ENCODE peak calls at places on chromosomes 5 and 9, in six cellular contexts. V is KG1; L is activated CD4-positive, alpha-beta T cell treated with anti-CD3 and anti-CD28 coated beads, Interleukin-2, amount 50 U/mL, for 48 hours; C is globus pallidus; F is T follicular helper cell; I is activated naive CD8-positive, alpha-beta T cell treated with anti-CD3 and anti-CD28 coated beads, Interleukin-2, amount 50 U/mL, for 24 hours. B is an unnamed sample.
A peak's percentile ranks its signal among the peaks of the same experiment; 100 is the strongest.

GRCh38 chr5:131491749-131492148 is 143.3 kb downstream of the RAPGEF6 start:
- DNase-seq in V (no peak), F (no peak), I (no peak), L (no peak), C (no peak), B (no peak)

GRCh38 chr9:129225815-129226214 is 47.8 kb upstream of the IER5L start:
- DNase-seq in L (peak; percentile 35), F (no peak), C (no peak), V (no peak), I (peak; percentile 65), B (peak; percentile 68)

GRCh38 chr9:124183772-124184171 is 74.0 kb upstream of the NEK6 start:
- DNase-seq in L (no peak), F (no peak), I (no peak), C (no peak), V (no peak), B (no peak)

GRCh38 chr5:58891072-58891970 is 308.4 kb downstream of the RAB3C start:
- DNase-seq in V (peak; percentile 28), L (peak; percentile 71), I (peak; percentile 69), C (peak; percentile 65), F (peak; percentile 44), B (peak; percentile 67)

GRCh38 chr9:87640385-87640795 is 85.5 kb upstream of the CTSL start:
- DNase-seq in C (no peak), F (no peak), L (no peak), I (no peak), V (no peak), B (no peak)

GRCh38 chr5:64147849-64148441 is 17.7 kb upstream of the RNF180 start:
- DNase-seq in V (no peak), L (peak; percentile 7), I (peak; percentile 4), C (peak; percentile 27), F (no peak), B (peak; percentile 6)

GRCh38 chr5:130652178-130652577 is 512.9 kb downstream of the HINT1 start:
- DNase-seq in C (no peak), L (no peak), V (no peak), I (no peak), F (no peak), B (no peak)

GRCh38 chr9:124079176-124079925 is 67.8 kb downstream of the LHX2 start:
- DNase-seq in F (no peak), I (no peak), L (no peak), V (no peak), C (peak; percentile 5), B (no peak)

GRCh38 chr5:121870489-121870888 is 18.8 kb downstream of the FTMT start:
- DNase-seq in C (no peak), I (no peak), F (no peak), V (no peak), L (no peak), B (no peak)

GRCh38 chr5:11675198-11675597 is 229.0 kb downstream of the CTNND2 start:
- DNase-seq in F (no peak), I (no peak), C (no peak), L (no peak), V (no peak), B (no peak)

GRCh38 chr5:92758552-92758951 is 822.5 kb downstream of the NR2F1-AS1 start:
- DNase-seq in F (no peak), V (no peak), C (no peak), I (no peak), L (no peak), B (no peak)

GRCh38 chr5:10577371-10578291 is 13.8 kb downstream of the ANKRD33B start:
- DNase-seq in I (no peak), C (no peak), V (no peak), F (no peak), L (no peak), B (no peak)

GRCh38 chr5:44845777-44846176 is 37.0 kb downstream of the MRPS30 start:
- DNase-seq in V (no peak), F (no peak), L (no peak), I (no peak), C (no peak), B (no peak)

GRCh38 chr5:3222924-3223323 is 372.7 kb upstream of the IRX1 start:
- DNase-seq in V (no peak), C (no peak), L (no peak), F (no peak), I (no peak), B (no peak)

GRCh38 chr9:86512929-86513328 is 158.7 kb upstream of the TUT7 start:
- DNase-seq in I (no peak), F (no peak), L (no peak), V (no peak), C (no peak), B (no peak)

GRCh38 chr5:99045864-99046263 is 117.1 kb upstream of the CHD1 start:
- DNase-seq in F (no peak), L (no peak), C (no peak), I (no peak), V (no peak), B (no peak)

GRCh38 chr5:150514708-150515211 is 6.8 kb downstream of the NDST1 start:
- DNase-seq in C (no peak), L (no peak), V (no peak), I (no peak), F (no peak), B (no peak)

GRCh38 chr9:117719161-117719560 is 15.0 kb downstream of the TLR4 start:
- DNase-seq in V (no peak), I (no peak), L (no peak), C (no peak), F (no peak), B (no peak)

GRCh38 chr9:115540091-115540490 is 422.1 kb upstream of the TNC start:
- DNase-seq in V (no peak), C (no peak), I (no peak), F (no peak), L (no peak), B (no peak)

GRCh38 chr5:73495772-73496346 is 2.4 kb upstream of the BTF3 start:
- DNase-seq in L (no peak), F (no peak), I (no peak), V (no peak), C (no peak), B (no peak)

GRCh38 chr9:76530458-76531100 is 71.6 kb downstream of the GCNT1 start:
- DNase-seq in C (peak; percentile 7), L (no peak), I (no peak), V (no peak), F (no peak), B (no peak)

GRCh38 chr9:100294806-100295205 is 57.9 kb downstream of the TEX10 start:
- DNase-seq in F (no peak), I (no peak), C (no peak), V (no peak), L (no peak), B (no peak)

B was measured in stimulated activated naive CD8-positive, alpha-beta T cell treated with anti-CD3 and anti-CD28 coated beads, Interleukin-15, Interleukin-2, amounts not matched to agents 100 U/mL and 50 U/mL, for 24 hours.